ENCODE peak calls at places on chromosome X, in four cellular contexts. R, X, E and J are unnamed samples.
A peak's percentile ranks its signal among the peaks of the same experiment; 100 is the strongest.

GRCh38 chrX:134801267-134801666 is 143.0 kb upstream of the PLAC1 start:
- DNase-seq in R (no peak), X (no peak), E (peak; percentile 15), J (no peak)

GRCh38 chrX:68945081-68945602 is 116.3 kb downstream of the EFNB1 start:
- DNase-seq in R (no peak), X (no peak), E (no peak), J (no peak)

GRCh38 chrX:136577562-136577961 is 45.5 kb downstream of the VGLL1 start:
- DNase-seq in R (no peak), X (no peak), E (peak; percentile 69), J (peak; percentile 31)

GRCh38 chrX:129637217-129638109 is 17.3 kb downstream of the APLN start:
- DNase-seq in R (peak; percentile 80), X (no peak), E (peak; percentile 75), J (peak; percentile 83)

GRCh38 chrX:17438221-17438620 is 63.2 kb downstream of the NHS start:
- DNase-seq in R (no peak), X (no peak), E (no peak), J (no peak)

GRCh38 chrX:74119016-74119910 is 184.7 kb upstream of the ZCCHC13 start:
- DNase-seq in R (no peak), X (no peak), E (peak; percentile 79), J (no peak)

GRCh38 chrX:30488092-30488491 is 89.5 kb downstream of the TASL start:
- DNase-seq in R (no peak), X (no peak), E (peak; percentile 43), J (peak; percentile 4)

GRCh38 chrX:85309717-85310116 is 65.9 kb downstream of the ZNF711 start:
- DNase-seq in R (no peak), X (no peak), E (no peak), J (no peak)

GRCh38 chrX:69603566-69604194 is 12.2 kb upstream of the EDA start:
- DNase-seq in R (no peak), X (no peak), E (no peak), J (no peak)

GRCh38 chrX:19121898-19122640 is at the start of gene ADGRG2:
- DNase-seq in R (no peak), X (no peak), E (peak; percentile 48), J (peak; percentile 20)

GRCh38 chrX:73849054-73849453 is 286.1 kb downstream of the CHIC1 start:
- DNase-seq in R (no peak), X (no peak), E (no peak), J (no peak)

GRCh38 chrX:45803383-45803921 is 602.8 kb upstream of the DIPK2B start:
- DNase-seq in R (no peak), X (peak; percentile 59), E (peak; percentile 95), J (no peak)

GRCh38 chrX:45485682-45486081 is 285.0 kb upstream of the DIPK2B start:
- DNase-seq in R (no peak), X (no peak), E (no peak), J (no peak)

GRCh38 chrX:123468481-123468880 is 264.4 kb downstream of the THOC2 start:
- DNase-seq in R (no peak), X (no peak), E (no peak), J (no peak)

GRCh38 chrX:42241421-42241820 is 318.1 kb upstream of the CASK start:
- DNase-seq in R (no peak), X (peak; percentile 25), E (no peak), J (no peak)

GRCh38 chrX:145848451-145848850 is 30.8 kb downstream of the SLITRK2 start:
- DNase-seq in R (no peak), X (no peak), E (no peak), J (no peak)

GRCh38 chrX:148310402-148311200 is 189.8 kb upstream of the AFF2 start:
- DNase-seq in R (no peak), X (no peak), E (no peak), J (no peak)

GRCh38 chrX:19824603-19825002 is 62.8 kb downstream of the SH3KBP1 start:
- DNase-seq in R (no peak), X (peak; percentile 61), E (no peak), J (no peak)

GRCh38 chrX:114930227-114930626 is 87.2 kb downstream of the IL13RA2 start:
- DNase-seq in R (no peak), X (no peak), E (no peak), J (no peak)

GRCh38 chrX:136674270-136674986 is 26.5 kb downstream of the CD40LG start:
- DNase-seq in R (no peak), X (no peak), E (no peak), J (no peak)

GRCh38 chrX:129540725-129541184 is 696 bp downstream of the OCRL start:
- DNase-seq in R (peak; percentile 65), X (no peak), E (peak; percentile 36), J (no peak)

GRCh38 chrX:69959712-69960111 is 90.0 kb downstream of the AWAT2 start:
- DNase-seq in R (no peak), X (no peak), E (no peak), J (no peak)

GRCh38 chrX:123971963-123972362 is 10.5 kb downstream of the STAG2 start:
- DNase-seq in R (no peak), X (no peak), E (no peak), J (no peak)

GRCh38 chrX:106619797-106620196 is 8.0 kb downstream of the RADX start:
- DNase-seq in R (no peak), X (no peak), E (peak; percentile 34), J (no peak)

GRCh38 chrX:134026732-134027311 is 41.4 kb upstream of the GPC3 start:
- DNase-seq in R (no peak), X (peak; percentile 12), E (peak; percentile 56), J (peak; percentile 68)

GRCh38 chrX:139881130-139881529 is 51.7 kb downstream of the ATP11C start:
- DNase-seq in R (no peak), X (no peak), E (no peak), J (no peak)

GRCh38 chrX:37347420-37347819 is 1.7 kb upstream of the PRRG1 start:
- DNase-seq in R (no peak), X (peak; percentile 74), E (no peak), J (no peak)

GRCh38 chrX:153946910-153947769 is 2.7 kb upstream of the RENBP start:
- DNase-seq in R (no peak), X (no peak), E (peak; percentile 84), J (peak; percentile 71)

GRCh38 chrX:58025979-58026378 is 115.7 kb upstream of the ZXDA start:
- DNase-seq in R (no peak), X (no peak), E (peak; percentile 51), J (no peak)

GRCh38 chrX:94089149-94089548 is 415.1 kb downstream of the FAM133A start:
- DNase-seq in R (no peak), X (no peak), E (no peak), J (no peak)

GRCh38 chrX:46203115-46203514 is 342.1 kb downstream of the ZNF674 start:
- DNase-seq in R (no peak), X (no peak), E (no peak), J (no peak)

GRCh38 chrX:101195442-101196173 is 24.0 kb upstream of the DRP2 start:
- DNase-seq in R (no peak), X (no peak), E (no peak), J (no peak)

GRCh38 chrX:15469613-15470012 is 23.5 kb downstream of the PIR start:
- DNase-seq in R (no peak), X (no peak), E (no peak), J (no peak)

GRCh38 chrX:15465896-15466651 is 27.1 kb downstream of the PIR start:
- DNase-seq in R (no peak), X (no peak), E (peak; percentile 5), J (no peak)

GRCh38 chrX:15471016-15471415 is 22.1 kb downstream of the PIR start:
- DNase-seq in R (peak; percentile 71), X (no peak), E (peak; percentile 77), J (peak; percentile 67)

GRCh38 chrX:15465347-15465746 is 27.8 kb downstream of the PIR start:
- DNase-seq in R (no peak), X (no peak), E (no peak), J (no peak)

DNA sequence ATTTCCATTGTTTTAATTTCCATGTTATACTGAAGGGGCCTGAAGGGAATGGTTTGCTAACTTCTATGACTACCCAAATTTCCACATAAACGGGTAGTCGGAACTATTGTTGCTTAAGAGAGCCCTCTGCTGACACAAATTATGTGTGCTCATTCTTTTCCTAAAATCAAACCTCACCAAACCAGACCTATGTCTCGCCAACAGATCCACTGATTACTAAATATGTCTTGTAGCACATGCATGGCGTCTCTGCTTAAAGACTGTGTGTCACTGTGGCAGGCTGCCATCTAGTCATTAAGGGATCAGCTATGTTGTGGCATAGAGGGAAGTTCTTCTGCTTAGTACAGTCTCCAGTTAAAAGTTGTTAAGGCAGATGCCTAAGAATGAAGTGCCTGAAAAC is 25.1 kb downstream of the PIR start:
- DNase-seq in R (peak; percentile 71), X (no peak), E (peak; percentile 64), J (no peak)
- TF ChIP-seq CTCF in R (peak; percentile 1), X (peak; percentile 47), E (peak; percentile 57), J (peak; percentile 61)

GRCh38 chrX:138127314-138127713 is 561.4 kb downstream of the ZIC3 start:
- DNase-seq in R (no peak), X (no peak), E (peak; percentile 89), J (no peak)

GRCh38 chrX:138128025-138128671 is 562.2 kb downstream of the ZIC3 start:
- DNase-seq in R (no peak), X (no peak), E (peak; percentile 75), J (peak; percentile 16)
- TF ChIP-seq CTCF in R (no peak), X (peak; percentile 61), E (peak; percentile 72), J (peak; percentile 69)

DNA sequence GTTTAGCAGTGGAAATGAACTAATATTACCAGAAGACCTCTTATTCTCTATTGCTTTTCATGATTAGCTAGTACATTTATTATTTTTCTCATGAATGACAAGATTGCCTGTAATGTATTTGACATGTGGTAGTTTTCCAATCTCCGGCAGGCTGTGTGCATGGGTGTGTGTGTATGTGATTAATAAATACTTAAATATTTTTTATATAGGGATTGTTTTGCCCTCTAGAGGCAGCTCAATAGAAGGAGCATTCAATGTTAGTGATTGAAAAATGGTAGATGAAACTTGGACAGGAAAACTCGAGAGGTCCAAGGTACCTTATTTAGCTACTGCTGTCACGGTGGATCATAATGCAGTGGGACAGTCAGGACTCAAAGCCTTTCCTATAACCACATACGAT is 457.6 kb downstream of the IL1RAPL1 start:
- DNase-seq in R (no peak), X (no peak), E (peak; percentile 18), J (no peak)
- TF ChIP-seq CTCF in R (no peak), X (peak; percentile 42), E (peak; percentile 47), J (peak; percentile 48)

DNA sequence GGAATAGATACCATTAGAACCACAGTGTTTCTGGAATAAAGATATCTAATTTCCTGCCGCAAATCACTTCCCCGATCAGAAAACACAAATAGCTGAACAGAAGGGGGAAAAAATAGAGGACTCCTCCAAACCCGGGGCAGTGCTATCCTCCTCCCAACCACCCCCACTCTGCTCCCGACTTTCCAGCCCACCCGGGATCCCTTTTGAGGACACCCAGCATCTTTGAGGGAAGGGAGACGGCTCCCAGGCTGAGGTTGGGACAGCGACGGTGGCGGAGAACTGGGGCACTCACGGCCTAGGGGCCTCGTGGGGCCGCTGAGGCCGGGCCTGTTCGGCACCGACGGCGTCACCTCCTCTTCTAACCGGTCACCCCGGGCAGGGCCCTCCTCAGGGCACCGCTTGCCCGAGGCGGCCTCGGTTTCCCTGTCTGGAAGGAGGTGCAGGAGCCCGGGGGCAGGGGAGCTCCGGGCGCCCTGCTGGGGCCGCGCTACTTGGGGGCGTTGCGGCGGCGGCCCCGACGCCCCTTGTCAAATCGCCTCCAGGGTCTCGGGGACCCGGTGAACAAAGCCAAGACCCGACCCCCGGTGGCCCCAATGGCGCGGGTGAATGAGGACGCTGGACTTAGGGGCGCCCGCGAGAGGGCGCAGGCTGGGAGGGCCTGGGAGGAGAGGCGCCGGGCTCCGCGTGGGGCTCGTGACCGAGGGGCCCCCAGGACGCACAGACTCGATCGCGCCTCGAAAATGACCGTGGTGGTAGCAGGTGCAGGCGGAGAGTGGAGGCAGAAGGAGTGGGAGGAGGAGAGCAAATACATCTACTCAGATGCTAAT is 6.9 kb upstream of the ARX start:
- DNase-seq in R (no peak), X (no peak), E (no peak), J (no peak)
- TF ChIP-seq CTCF in R (no peak), X (peak; percentile 31), E (no peak), J (peak; percentile 48)